ENCODE peak calls at places on chromosomes 12 and 14, in four cellular contexts. H is H1, G is esophagus squamous epithelium, D is IMR-90. B is an unnamed sample.

GRCh38 chr14:50620341-50620740 is 47.8 kb downstream of the SAV1 start:
- DNase-seq in H (no peak), G (no peak), D (peak; percentile 37), B (no peak)

GRCh38 chr12:45732250-45732649 is 2.7 kb downstream of the ARID2 start:
- DNase-seq in H (no peak), G (no peak), D (peak; percentile 7), B (no peak)

GRCh38 chr12:109383240-109383639 is 35.5 kb downstream of the MYO1H start:
- DNase-seq in H (no peak), G (no peak), D (no peak), B (no peak)

GRCh38 chr12:49864817-49865090 is 21.8 kb upstream of the BCDIN3D start:
- DNase-seq in H (no peak), G (no peak), D (no peak), B (no peak)

GRCh38 chr14:105041841-105042765 is 21.2 kb upstream of the CDCA4 start:
- DNase-seq in H (no peak), G (no peak), D (no peak), B (no peak)

GRCh38 chr12:93128332-93128707 is 199.2 kb upstream of the EEA1 start:
- DNase-seq in H (no peak), G (no peak), D (no peak), B (no peak)

GRCh38 chr14:66114071-66114470 is 372.1 kb upstream of the CCDC196 start:
- DNase-seq in H (no peak), G (no peak), D (no peak), B (no peak)

GRCh38 chr12:27493260-27493935 is 30.6 kb upstream of the PPFIBP1 start:
- DNase-seq in H (no peak), G (no peak), D (peak; percentile 2), B (no peak)

GRCh38 chr12:13948631-13949030 is 32.8 kb downstream of the GRIN2B start:
- DNase-seq in H (no peak), G (no peak), D (no peak), B (no peak)

GRCh38 chr12:106757623-106758348 is 16.7 kb upstream of the RIC8B start:
- DNase-seq in H (no peak), G (no peak), D (no peak), B (no peak)

GRCh38 chr12:15688838-15689237 is 100.3 kb downstream of the EPS8 start:
- DNase-seq in H (no peak), G (no peak), D (no peak), B (no peak)

GRCh38 chr12:15688202-15688736 is 100.9 kb downstream of the EPS8 start:
- DNase-seq in H (no peak), G (no peak), D (no peak), B (peak; percentile 93)

GRCh38 chr12:15691372-15691771 is 97.8 kb downstream of the EPS8 start:
- DNase-seq in H (no peak), G (no peak), D (no peak), B (no peak)

GRCh38 chr12:15690320-15690719 is 98.9 kb downstream of the EPS8 start:
- DNase-seq in H (no peak), G (no peak), D (no peak), B (no peak)

DNA sequence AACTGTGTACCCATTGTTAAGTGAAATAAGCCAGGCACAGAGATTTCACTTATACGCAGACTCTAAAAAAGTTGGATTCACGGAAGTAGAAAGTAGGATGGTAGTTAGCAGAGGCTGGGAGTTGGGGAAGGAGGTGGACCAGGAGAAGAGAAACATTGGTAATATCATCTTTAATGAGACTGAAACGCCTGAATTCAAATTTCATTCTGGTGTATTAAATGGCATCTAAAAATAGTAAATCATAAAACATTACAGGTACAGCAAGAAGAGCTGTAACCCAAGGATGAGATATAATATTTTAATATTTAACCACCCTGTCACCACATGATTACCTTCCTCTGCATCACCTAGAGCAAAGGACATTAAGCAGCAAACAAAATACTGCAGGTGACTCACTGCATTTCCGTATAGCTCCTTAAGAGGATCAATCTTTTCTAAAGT is 99.4 kb downstream of the EPS8 start:
- DNase-seq in H (no peak), G (no peak), D (no peak), B (no peak)
- H3K27ac ChIP-seq in H (no peak overlapping the region), G (no peak overlapping the region), D (no peak overlapping the region), B (peak overlapping the region; percentile 70)

GRCh38 chr12:56474389-56474788 is 6.0 kb downstream of the SPRYD4 start:
- DNase-seq in H (no peak), G (no peak), D (no peak), B (no peak)
- TF ChIP-seq POLR2A in H (no peak), G (no peak), D (no peak), B (no peak)

DNA sequence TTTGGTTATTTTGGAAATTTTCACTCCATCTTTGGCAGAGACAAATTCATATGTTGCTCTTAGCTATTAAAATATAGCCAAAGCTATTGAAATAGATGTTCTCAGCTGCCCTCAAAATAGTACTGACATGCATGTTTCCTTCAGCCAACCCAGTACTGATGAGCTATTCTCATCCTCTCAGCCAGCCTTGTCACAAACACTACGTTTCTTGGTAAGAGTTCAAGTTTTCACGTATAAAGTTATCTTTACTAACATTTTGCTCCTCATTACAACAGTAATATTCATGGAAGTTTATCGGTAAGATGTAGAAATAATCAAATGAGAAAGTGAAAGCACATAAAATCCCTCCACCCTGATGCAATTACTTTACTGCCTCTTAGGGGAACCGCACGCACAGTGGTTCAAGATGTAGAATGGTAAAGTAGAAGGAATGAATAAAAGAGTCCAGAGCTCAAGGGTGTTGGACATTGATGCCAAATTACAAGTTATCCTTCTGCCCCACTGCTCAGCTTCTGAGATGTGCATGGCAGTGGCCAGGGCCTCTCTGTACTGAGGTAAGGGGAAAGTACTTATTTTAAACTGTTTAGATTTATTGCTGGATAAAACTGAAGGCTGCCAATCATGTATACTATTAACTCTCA is 20.7 kb downstream of the GCH1 start:
- DNase-seq in H (no peak), G (no peak), D (peak; percentile 35), B (peak; percentile 70)
- H3K27me3 ChIP-seq in H (no peaks in the 10 kb centered on the region), G (no peaks in the 10 kb centered on the region), D (no peaks in the 10 kb centered on the region), B (no peaks in the 10 kb centered on the region)

DNA sequence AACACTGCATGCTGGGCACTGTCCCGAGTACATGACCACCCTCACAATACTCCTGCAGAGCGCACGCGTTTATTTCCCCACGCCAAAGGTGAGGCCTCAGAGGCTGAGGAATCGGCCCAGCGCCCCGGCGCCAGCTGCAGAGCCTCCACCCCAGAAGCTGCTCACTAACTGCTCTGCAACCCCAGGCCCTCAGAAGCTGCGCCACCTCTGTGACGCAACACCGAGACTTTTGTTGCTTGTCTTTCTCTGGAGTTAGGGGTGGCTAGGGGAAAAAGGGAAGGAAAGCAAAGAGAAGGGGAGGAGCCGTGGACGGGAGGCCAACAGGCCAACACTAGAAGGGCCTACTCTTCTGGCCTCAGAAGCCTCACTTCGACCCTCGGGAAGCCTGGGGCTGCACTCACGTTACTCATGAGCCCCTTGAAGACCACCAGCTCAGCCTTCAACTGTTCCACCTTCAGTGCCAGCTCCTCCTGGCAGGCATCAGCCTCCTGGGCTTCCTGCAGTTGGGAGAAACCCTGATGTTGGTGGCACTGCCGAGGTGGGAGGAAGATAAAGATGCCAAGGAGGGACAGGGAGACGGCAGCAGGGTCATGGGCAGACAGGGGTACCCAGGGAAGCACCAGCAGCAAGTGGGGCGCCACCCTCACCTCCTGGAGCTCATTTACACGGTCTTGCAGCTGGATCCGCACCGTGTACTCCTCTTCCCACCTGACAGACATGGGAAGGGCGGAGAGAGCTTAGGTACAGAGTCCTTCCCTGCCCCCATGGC is 5.4 kb downstream of the IFFO1 start:
- DNase-seq in H (no peak), G (no peak), D (no peak), B (no peak)
- H3K27ac ChIP-seq in H (no peak overlapping the region), G (peak overlapping the region; percentile 61), D (peak overlapping the region; percentile 86), B (peak overlapping the region; percentile 93)

GRCh38 chr12:66459944-66460482 is 157.7 kb downstream of the HELB start:
- DNase-seq in H (no peak), G (no peak), D (no peak), B (no peak)
- TF ChIP-seq POLR2A in H (no peak), G (no peak), D (no peak), B (no peak)

GRCh38 chr12:4225571-4225970 is 48.0 kb upstream of the CCND2 start:
- DNase-seq in H (no peak), G (no peak), D (no peak), B (peak; percentile 68)

GRCh38 chr12:4227046-4227445 is 46.5 kb upstream of the CCND2 start:
- DNase-seq in H (no peak), G (no peak), D (no peak), B (peak; percentile 39)

GRCh38 chr12:4228122-4228580 is 45.4 kb upstream of the CCND2 start:
- DNase-seq in H (peak; percentile 29), G (no peak), D (no peak), B (peak; percentile 68)

DNA sequence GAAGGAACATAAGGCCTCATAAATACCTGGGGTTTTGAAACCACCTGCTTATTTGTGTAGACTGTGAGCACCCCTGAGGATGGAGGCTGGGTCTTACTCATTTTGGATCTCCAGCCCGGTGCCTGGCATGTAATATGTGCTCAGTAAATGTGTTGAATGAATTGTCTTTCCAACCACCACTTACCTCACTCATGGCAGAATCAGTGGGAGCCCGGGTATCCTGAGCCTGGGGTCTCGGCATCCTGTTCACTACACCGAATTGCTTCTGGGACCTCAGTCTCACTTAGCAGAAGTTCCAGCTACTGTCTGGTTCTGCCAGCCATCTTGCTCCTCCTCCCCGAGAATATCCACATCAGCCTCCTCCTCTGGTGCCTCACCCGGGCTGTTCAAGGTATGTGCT is 43.0 kb upstream of the CCND2 start:
- DNase-seq in H (no peak), G (no peak), D (no peak), B (peak; percentile 87)
- H3K27me3 ChIP-seq in H (no peaks in the 10 kb centered on the region), G (no peaks in the 10 kb centered on the region), D (peaks cover 5% of the 10 kb centered on the region), B (peaks cover 22% of the 10 kb centered on the region)

GRCh38 chr14:32202468-32202865 is 602 bp downstream of the RNU6-8 start:
- DNase-seq in H (no peak), G (no peak), D (peak; percentile 21), B (no peak)
- H3K27ac ChIP-seq in H (no peak overlapping the region), G (peak overlapping the region; percentile 86), D (no peak overlapping the region), B (peak overlapping the region; percentile 85)

DNA sequence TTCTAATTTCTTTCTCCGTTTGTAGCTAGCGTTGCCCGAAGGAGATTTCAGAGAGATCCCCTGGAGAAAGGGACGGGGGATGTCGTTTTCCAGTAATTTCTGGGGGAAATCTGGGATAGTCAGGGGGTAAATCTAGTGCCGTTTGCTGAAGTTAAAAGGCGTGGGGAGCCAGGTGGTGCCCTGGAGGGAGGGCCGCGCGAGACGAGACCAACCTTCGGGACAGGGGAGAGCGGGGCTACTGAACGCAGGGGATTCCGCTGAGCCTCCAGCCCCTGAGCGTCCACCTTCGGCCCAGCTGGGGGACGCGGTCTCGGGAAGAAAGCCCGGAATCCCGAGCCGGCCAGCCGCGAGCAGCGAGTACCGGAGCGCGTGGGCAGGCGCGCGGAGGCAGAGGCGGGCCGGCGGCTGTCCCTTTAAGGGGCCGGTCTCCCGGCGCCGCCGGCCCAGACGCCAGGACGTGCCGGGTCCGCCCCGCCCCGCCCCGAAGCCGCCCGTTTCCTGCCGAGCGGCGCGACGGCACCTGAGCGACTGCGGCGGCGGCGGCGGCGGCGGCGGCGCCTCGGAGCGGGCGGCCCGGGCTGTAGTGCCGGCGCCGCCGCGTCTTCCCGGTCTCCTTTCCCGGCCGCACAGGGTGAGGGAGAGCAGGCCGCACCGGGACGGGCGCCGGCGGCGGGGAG is at the start of gene KTN1:
- DNase-seq in H (no peak), G (no peak), D (peak; percentile 71), B (no peak)
- TF ChIP-seq POLR2A in H (peak; percentile 70), G (peak; percentile 56), D (peak; percentile 18), B (no peak)

DNA sequence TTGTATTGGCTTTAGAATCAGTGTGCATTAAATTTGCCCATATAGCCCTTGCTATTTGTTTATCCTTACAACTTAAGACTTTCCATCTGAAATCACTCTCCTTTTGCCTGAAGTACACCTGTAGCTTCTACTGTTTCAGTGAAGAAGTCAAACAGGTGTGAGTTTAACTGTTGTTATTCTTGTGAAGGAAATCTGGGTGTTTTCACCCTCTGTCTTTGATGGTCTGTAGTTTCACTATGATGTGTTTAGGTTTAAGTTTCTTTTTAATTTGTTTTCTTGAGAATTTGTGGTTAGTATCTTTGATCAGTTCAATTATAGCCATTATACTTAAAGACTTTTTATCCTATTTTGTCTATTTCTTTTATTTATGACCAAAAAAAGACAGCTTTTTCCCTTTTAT is 68.9 kb upstream of the BBS10 start:
- DNase-seq in H (no peak), G (no peak), D (no peak), B (no peak)
- H3K27me3 ChIP-seq in H (no peaks in the 10 kb centered on the region), G (no peaks in the 10 kb centered on the region), D (no peaks in the 10 kb centered on the region), B (no peaks in the 10 kb centered on the region)